ENCODE peak calls at places on chromosomes 11 and 22, in ten cellular contexts. Z is endodermal cell, W is adrenal gland, V is fibroblast of lung, C is prostate gland, K is upper lobe of right lung, F is brain microvascular endothelial cell, Y is ovary, G is A549, A is hepatocyte. I is an unnamed sample.

GRCh38 chr11:72239296-72239848 is 4.6 kb downstream of the PHOX2A start:
- DNase-seq in K (peak), Y (no peak), G (no peak), V (peak), F (no peak), C (no peak), A (peak), Z (peak), W (peak), I (no peak)

GRCh38 chr22:25223269-25223850 is 3.9 kb downstream of the CRYBB2 start:
- DNase-seq in K (no peak), F (no peak), W (no peak), C (no peak), V (no peak), G (no peak), Y (no peak), Z (no peak), A (no peak), I (no peak)

GRCh38 chr11:129605815-129606214 is 209.8 kb upstream of the TMEM45B start:
- DNase-seq in W (no peak), G (no peak), C (no peak), F (no peak), K (no peak), V (no peak), Y (no peak), Z (no peak), A (no peak), I (no peak)

GRCh38 chr22:46057762-46058420 is 80.9 kb upstream of the WNT7B start:
- DNase-seq in W (peak), Z (peak), C (peak), Y (peak), K (peak), F (no peak), G (no peak), V (peak), A (no peak), I (no peak)

GRCh38 chr22:28864878-28865596 is 18.3 kb upstream of the ZNRF3 start:
- DNase-seq in W (no peak), C (no peak), G (no peak), F (no peak), A (peak), Z (no peak), K (no peak), V (no peak), Y (no peak), I (no peak)

GRCh38 chr11:34749666-34750659 is 129.1 kb downstream of the EHF start:
- DNase-seq in Z (no peak), A (peak), F (peak), W (peak), C (peak), Y (no peak), V (peak), G (no peak), K (peak), I (peak)

GRCh38 chr11:95699631-95700470 is 89.7 kb downstream of the FAM76B start:
- DNase-seq in Z (no peak), C (no peak), V (peak), Y (no peak), K (no peak), G (no peak), A (no peak), W (no peak), F (no peak), I (no peak)

GRCh38 chr11:75771646-75772410 is 3.2 kb downstream of the DGAT2 start:
- DNase-seq in A (peak), Z (no peak), Y (no peak), K (peak), G (no peak), C (no peak), F (peak), W (peak), V (peak), I (peak)

GRCh38 chr11:125387991-125388390 is 108.1 kb downstream of the FEZ1 start:
- DNase-seq in K (no peak), A (no peak), G (no peak), C (no peak), Z (no peak), Y (no peak), V (no peak), F (no peak), W (no peak), I (no peak)

GRCh38 chr22:17807571-17808410 is 33.5 kb upstream of the BID start:
- DNase-seq in K (peak), V (peak), Y (no peak), W (no peak), Z (peak), F (no peak), A (no peak), G (no peak), C (no peak), I (no peak)

GRCh38 chr11:72930011-72930410 is 115.8 kb downstream of the ATG16L2 start:
- DNase-seq in C (no peak), K (no peak), Y (no peak), Z (peak), G (no peak), V (peak), W (no peak), A (no peak), F (peak), I (peak)

GRCh38 chr11:109697140-109697843 is 275.3 kb downstream of the C11orf87 start:
- DNase-seq in K (peak), C (no peak), F (peak), G (peak), W (no peak), V (peak), Z (peak), Y (no peak), A (peak), I (peak)

GRCh38 chr11:124071622-124071948 is 30.5 kb upstream of the OR10G7 start:
- DNase-seq in Z (peak), C (no peak), A (no peak), V (no peak), F (no peak), Y (no peak), K (no peak), W (no peak), G (no peak), I (no peak)
- TF ChIP-seq CTCF in Z (peak), C (no peak), A (no peak), V (peak), F (no peak), Y (no peak), K (no peak), W (no peak), G (no peak), I (no peak)

GRCh38 chr11:116930177-116930576 is 92.8 kb upstream of the APOA1 start:
- DNase-seq in Y (no peak), C (no peak), V (peak), G (no peak), W (no peak), Z (peak), K (no peak), F (peak), A (peak), I (no peak)

GRCh38 chr11:116927163-116927772 is 89.8 kb upstream of the APOA1 start:
- DNase-seq in W (no peak), Y (no peak), F (peak), Z (no peak), G (no peak), K (no peak), C (no peak), A (no peak), V (no peak), I (no peak)

GRCh38 chr11:116929393-116930090 is 92.1 kb upstream of the APOA1 start:
- DNase-seq in A (no peak), C (no peak), K (no peak), F (peak), Z (no peak), V (peak), Y (no peak), G (no peak), W (no peak), I (no peak)

GRCh38 chr11:116928102-116928777 is 90.8 kb upstream of the APOA1 start:
- DNase-seq in F (no peak), Z (no peak), W (no peak), A (no peak), C (no peak), V (no peak), K (no peak), G (no peak), Y (no peak), I (no peak)

DNA sequence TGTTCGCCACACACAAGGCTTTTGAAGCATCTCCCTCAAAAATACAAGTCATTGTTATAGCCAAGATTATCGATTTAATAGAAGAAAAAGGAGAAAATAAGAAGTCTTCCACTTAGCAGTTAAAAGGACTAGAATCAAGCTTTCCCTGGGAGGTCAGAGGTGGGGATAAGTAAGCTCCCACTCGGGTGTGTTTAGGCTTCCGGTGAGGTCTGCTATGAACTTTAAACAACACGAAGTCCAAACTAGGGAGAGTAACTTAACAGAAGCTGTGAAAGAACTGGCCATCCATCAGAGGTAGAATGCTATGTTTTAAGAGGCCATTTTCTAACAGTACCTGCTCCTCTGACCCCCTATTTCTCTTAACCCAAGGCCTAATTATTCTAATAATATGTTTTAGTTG is 91.4 kb upstream of the APOA1 start:
- DNase-seq in G (no peak), K (no peak), C (no peak), F (no peak), V (no peak), Z (no peak), Y (no peak), A (no peak), W (no peak), I (no peak)
- H3K4me3 ChIP-seq in G (no peak), K (no peak), C (no peak), F (no peak), V (no peak), Z (no peak), Y (no peak), A (no peak), W (no peak), I (no peak)

GRCh38 chr11:32830413-32830738 is 649 bp downstream of the PRRG4 start:
- DNase-seq in Y (no peak), Z (no peak), V (no peak), A (peak), F (no peak), G (no peak), C (peak), W (no peak), K (no peak), I (no peak)

GRCh38 chr11:32829157-32829679 is 509 bp upstream of the PRRG4 start:
- DNase-seq in A (peak), K (no peak), W (no peak), G (no peak), Y (no peak), F (peak), Z (no peak), C (no peak), V (no peak), I (no peak)

GRCh38 chr11:32830796-32831195 is 1.1 kb downstream of the PRRG4 start:
- DNase-seq in A (no peak), V (no peak), Y (no peak), F (no peak), Z (no peak), K (no peak), W (no peak), G (no peak), C (peak), I (no peak)

GRCh38 chr11:32831241-32831640 is 1.5 kb downstream of the PRRG4 start:
- DNase-seq in V (no peak), K (no peak), C (no peak), W (no peak), Z (no peak), G (no peak), F (no peak), A (no peak), Y (no peak), I (no peak)

GRCh38 chr11:32829680-32830412 is at the start of gene PRRG4:
- DNase-seq in F (no peak), A (peak), C (peak), Z (peak), W (peak), K (peak), Y (peak), V (peak), G (no peak), I (no peak)
- TF ChIP-seq CTCF in F (no peak), A (no peak), C (peak), Z (no peak), W (no peak), K (no peak), Y (no peak), V (no peak), G (no peak), I (no peak)

GRCh38 chr11:12158926-12159325 is 48.5 kb downstream of the MICAL2 start:
- DNase-seq in W (no peak), F (no peak), Y (no peak), K (no peak), A (peak), V (peak), G (no peak), C (no peak), Z (peak), I (no peak)
- H3K4me3 ChIP-seq in W (no peak), F (no peak), Y (no peak), K (no peak), A (no peak), V (no peak), G (no peak), C (no peak), Z (no peak), I (no peak)

GRCh38 chr11:47391711-47392432 is 13.5 kb upstream of the SPI1 start:
- DNase-seq in K (no peak), C (no peak), F (no peak), A (no peak), Z (no peak), Y (no peak), V (no peak), W (no peak), G (no peak), I (no peak)
- TF ChIP-seq CTCF in K (no peak), C (no peak), F (no peak), A (no peak), Z (no peak), Y (no peak), V (no peak), W (no peak), G (no peak), I (no peak)

GRCh38 chr11:111911563-111912401 is at the start of gene CRYAB:
- DNase-seq in V (peak), W (peak), Y (peak), G (no peak), F (peak), A (peak), Z (peak), K (peak), C (peak), I (peak)
- H3K4me3 ChIP-seq in V (peak), W (peak), Y (peak), G (no peak), F (peak), A (no peak), Z (no peak), K (peak), C (peak), I (peak)

GRCh38 chr11:1309498-1310314 is at the start of gene TOLLIP:
- DNase-seq in G (peak), C (peak), Y (peak), A (peak), W (peak), Z (peak), V (peak), K (peak), F (peak), I (peak)
- TF ChIP-seq CTCF in G (peak), C (peak), Y (peak), A (peak), W (no peak), Z (no peak), V (no peak), K (no peak), F (peak), I (no peak)

DNA sequence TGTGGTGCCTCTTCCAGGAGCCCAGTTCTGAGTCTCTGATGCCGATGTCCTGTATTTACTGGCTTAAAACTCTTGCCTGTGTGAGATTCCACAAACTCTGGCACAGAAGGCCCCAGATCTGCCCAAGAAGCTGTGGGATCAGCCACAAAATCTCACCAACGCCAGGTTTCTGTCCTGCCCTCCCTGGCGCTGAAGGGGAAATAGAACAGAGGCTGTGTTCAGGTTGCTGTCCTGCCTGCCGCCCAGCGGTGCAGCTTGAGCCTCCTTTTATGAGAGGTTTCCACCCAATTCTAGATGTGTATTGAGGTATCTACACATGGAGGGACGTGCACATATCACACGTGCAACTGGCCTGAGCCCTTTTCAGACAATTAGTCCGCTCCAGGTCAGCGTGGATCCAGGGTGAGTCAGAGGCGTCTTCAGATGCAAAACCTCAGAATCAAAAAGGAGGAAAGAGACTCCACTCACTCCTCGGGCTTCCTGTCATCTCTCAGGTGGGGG is 2.2 kb downstream of the TMEM80 start:
- DNase-seq in W (no peak), C (no peak), K (no peak), G (no peak), Z (no peak), V (no peak), F (peak), Y (peak), A (no peak), I (no peak)
- H3K4me3 ChIP-seq in W (no peak), C (no peak), K (no peak), G (no peak), Z (no peak), V (no peak), F (no peak), Y (no peak), A (no peak), I (no peak)

GRCh38 chr11:46099973-46100335 is 21.3 kb downstream of the PHF21A start:
- DNase-seq in V (peak), G (no peak), F (no peak), Y (no peak), C (no peak), A (no peak), K (no peak), Z (no peak), W (no peak), I (no peak)
- TF ChIP-seq CTCF in V (no peak), G (no peak), F (no peak), Y (no peak), C (no peak), A (no peak), K (no peak), Z (no peak), W (no peak), I (no peak)